ENCODE peak calls at places on chromosomes 1 and 21, in six cellular contexts. C, Y, B, F, K and G are unnamed samples.

GRCh38 chr1:224486801-224487583 is 52.4 kb upstream of the WDR26 start:
- DNase-seq in F (no peak), Y (no peak), B (no peak), C (no peak), K (no peak), G (no peak)

GRCh38 chr1:67731322-67731721 is 46.3 kb downstream of the GADD45A start:
- DNase-seq in C (no peak), Y (no peak), F (no peak), K (no peak), B (no peak), G (no peak)

GRCh38 chr1:47194314-47194713 is 4.5 kb upstream of the PDZK1IP1 start:
- DNase-seq in F (no peak), Y (no peak), B (peak; percentile 2), C (no peak), K (no peak), G (no peak)

GRCh38 chr1:210250665-210250997 is 18.0 kb downstream of the SERTAD4 start:
- DNase-seq in F (peak; percentile 52), Y (no peak), K (no peak), C (no peak), B (no peak), G (peak; percentile 81)

GRCh38 chr21:15063821-15064575 is 802 bp downstream of the NRIP1 start:
- DNase-seq in C (peak; percentile 70), F (peak; percentile 72), K (peak; percentile 59), B (peak; percentile 70), Y (peak; percentile 76), G (peak; percentile 67)

GRCh38 chr1:214280386-214281029 is 451 bp upstream of the SMYD2 start:
- DNase-seq in F (peak; percentile 54), C (peak; percentile 63), K (peak; percentile 42), B (peak; percentile 51), Y (peak; percentile 73), G (peak; percentile 75)

GRCh38 chr1:42891471-42891870 is 45.1 kb downstream of the ZNF691 start:
- DNase-seq in K (no peak), C (peak; percentile 69), F (no peak), Y (no peak), B (no peak), G (no peak)

GRCh38 chr1:208309771-208310170 is 65.6 kb upstream of the PLXNA2 start:
- DNase-seq in K (no peak), Y (no peak), F (no peak), C (no peak), B (no peak), G (no peak)

GRCh38 chr1:101448018-101448417 is 211.2 kb downstream of the S1PR1 start:
- DNase-seq in B (no peak), Y (no peak), K (no peak), C (no peak), F (no peak), G (no peak)

DNA sequence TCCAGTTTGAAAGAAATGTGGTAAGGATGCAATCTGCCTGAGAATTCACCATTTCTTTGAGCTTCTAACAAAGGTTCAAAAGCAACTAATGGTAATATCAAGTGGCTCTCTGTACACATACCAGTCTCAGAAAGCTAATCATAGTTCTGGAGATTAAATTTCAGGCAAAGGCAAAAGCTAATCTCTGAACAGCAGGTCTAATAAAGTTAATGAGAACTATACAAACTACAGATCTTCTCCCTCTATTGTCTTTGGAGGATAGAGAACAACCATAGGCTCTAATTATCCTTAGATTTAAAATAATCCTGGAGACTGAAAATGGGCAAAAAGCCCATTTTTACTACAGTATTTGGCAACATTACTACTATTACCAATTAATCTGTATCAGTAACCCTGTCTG is 5.0 kb downstream of the DIPK1A start:
- DNase-seq in Y (no peak), B (no peak), F (no peak), K (no peak), C (no peak), G (no peak)
- H3K4me1 ChIP-seq in Y (peaks cover 10% of the 10 kb centered on the region), B (peaks cover 16% of the 10 kb centered on the region), F (peaks cover 7% of the 10 kb centered on the region), K (no peaks in the 10 kb centered on the region), C (peaks cover 13% of the 10 kb centered on the region), G (no peaks in the 10 kb centered on the region)

DNA sequence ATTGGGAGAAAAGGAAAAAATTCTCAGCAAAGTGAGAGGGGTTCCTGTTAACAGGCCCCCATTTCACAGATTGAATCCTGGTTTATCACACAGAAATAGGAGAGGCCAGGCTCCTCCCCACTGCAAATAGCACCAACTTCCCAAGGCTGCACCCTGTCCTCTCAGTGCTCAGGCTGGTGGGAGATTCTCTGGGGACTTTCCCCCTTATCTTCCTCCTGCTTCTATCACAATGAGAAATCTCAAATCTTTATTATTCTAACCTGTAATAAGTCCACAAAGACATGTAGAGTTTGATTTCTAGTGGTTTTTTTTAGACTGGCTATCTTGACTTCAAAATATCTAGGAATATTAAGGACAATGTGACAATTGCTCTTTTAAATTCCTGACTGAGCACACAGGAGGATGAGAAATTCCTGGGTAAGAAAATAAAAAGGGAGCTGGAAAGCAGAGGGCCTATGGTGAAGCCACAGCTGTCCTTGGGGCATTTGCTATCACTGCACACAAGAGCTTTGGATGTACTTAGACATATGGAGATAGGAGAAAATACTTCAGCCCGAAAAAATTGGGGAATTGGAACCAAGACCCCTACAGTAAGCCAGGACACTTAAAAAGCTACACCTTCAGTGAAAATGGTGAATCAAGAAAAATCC is 66.1 kb upstream of the C1orf105 start:
- DNase-seq in K (no peak), B (no peak), F (no peak), C (no peak), Y (no peak), G (no peak)
- H3K4me1 ChIP-seq in K (peaks cover 8% of the 10 kb centered on the region), B (peaks cover 72% of the 10 kb centered on the region), F (peaks cover 4% of the 10 kb centered on the region), C (peaks cover 19% of the 10 kb centered on the region), Y (peaks cover 60% of the 10 kb centered on the region), G (peaks cover 6% of the 10 kb centered on the region)

GRCh38 chr21:32410916-32411315 is 1.6 kb upstream of the EVA1C start:
- DNase-seq in F (no peak), B (no peak), K (no peak), C (no peak), Y (no peak), G (no peak)
- H3K4me1 ChIP-seq in F (no peaks in the 10 kb centered on the region), B (peaks cover 21% of the 10 kb centered on the region), K (no peaks in the 10 kb centered on the region), C (peaks cover 49% of the 10 kb centered on the region), Y (no peaks in the 10 kb centered on the region), G (peaks cover 8% of the 10 kb centered on the region)

GRCh38 chr1:21342961-21343838 is 52.9 kb upstream of the ECE1 start:
- DNase-seq in K (no peak), C (no peak), B (no peak), Y (no peak), F (no peak), G (no peak)
- H3K4me1 ChIP-seq in K (peaks cover 47% of the 10 kb centered on the region), C (peaks cover 64% of the 10 kb centered on the region), B (peaks cover 58% of the 10 kb centered on the region), Y (peaks cover 41% of the 10 kb centered on the region), F (peaks cover 9% of the 10 kb centered on the region), G (peaks cover 24% of the 10 kb centered on the region)

GRCh38 chr1:170663441-170664282 is at the start of gene PRRX1:
- DNase-seq in C (no peak), F (no peak), B (no peak), K (no peak), Y (peak; percentile 72), G (peak; percentile 72)
- H3K4me1 ChIP-seq in C (peaks cover 29% of the 10 kb centered on the region), F (peaks cover 3% of the 10 kb centered on the region), B (peaks cover 9% of the 10 kb centered on the region), K (peaks cover 4% of the 10 kb centered on the region), Y (peaks cover 7% of the 10 kb centered on the region), G (peaks cover 2% of the 10 kb centered on the region)

GRCh38 chr21:30620522-30620921 is at the start of gene KRTAP20-4:
- DNase-seq in K (no peak), F (no peak), B (no peak), Y (no peak), C (no peak), G (no peak)
- H3K4me1 ChIP-seq in K (no peaks in the 10 kb centered on the region), F (no peaks in the 10 kb centered on the region), B (no peaks in the 10 kb centered on the region), Y (no peaks in the 10 kb centered on the region), C (no peaks in the 10 kb centered on the region), G (no peaks in the 10 kb centered on the region)

DNA sequence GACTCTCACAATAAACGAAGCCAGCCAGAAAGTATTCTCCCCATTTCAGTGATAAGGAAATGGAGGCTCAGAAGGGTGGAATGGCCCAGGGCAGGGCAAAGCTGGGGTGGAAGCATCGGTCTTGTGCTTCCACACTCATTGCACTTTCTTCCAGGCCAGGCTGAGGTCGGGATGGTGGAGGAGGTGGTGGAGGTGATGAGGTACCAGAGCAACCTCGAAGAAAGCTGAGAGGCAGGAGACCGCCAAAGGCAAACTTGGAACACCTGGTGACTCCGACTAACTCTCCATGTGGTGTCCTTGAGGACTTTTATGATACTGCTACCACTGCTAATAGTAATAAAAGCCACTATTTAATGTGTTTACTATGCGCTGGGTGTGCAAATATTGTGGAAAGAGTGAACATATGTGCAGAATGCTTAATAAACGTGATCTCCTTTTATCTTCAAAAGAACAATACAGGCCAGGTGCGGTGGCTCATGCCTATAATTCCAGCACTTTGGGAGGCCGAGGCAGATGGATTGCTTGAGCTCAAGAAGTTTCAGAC is 16.9 kb upstream of the BTG2 start:
- DNase-seq in F (no peak), K (peak; percentile 50), B (no peak), C (no peak), Y (no peak), G (no peak)
- H3K4me1 ChIP-seq in F (peaks cover 47% of the 10 kb centered on the region), K (peaks cover 57% of the 10 kb centered on the region), B (peaks cover 52% of the 10 kb centered on the region), C (peaks cover 75% of the 10 kb centered on the region), Y (no peaks in the 10 kb centered on the region), G (peaks cover 35% of the 10 kb centered on the region)

GRCh38 chr21:35014302-35015044 is 34.6 kb downstream of the RUNX1 start:
- DNase-seq in F (no peak), C (no peak), Y (no peak), B (no peak), K (no peak), G (no peak)
- H3K4me1 ChIP-seq in F (peaks cover 1% of the 10 kb centered on the region), C (no peaks in the 10 kb centered on the region), Y (no peaks in the 10 kb centered on the region), B (no peaks in the 10 kb centered on the region), K (peaks cover 6% of the 10 kb centered on the region), G (no peaks in the 10 kb centered on the region)

GRCh38 chr1:19138958-19139581 is 71.0 kb downstream of the UBR4 start:
- DNase-seq in Y (no peak), K (no peak), F (no peak), B (no peak), C (no peak), G (no peak)
- H3K4me1 ChIP-seq in Y (no peaks in the 10 kb centered on the region), K (no peaks in the 10 kb centered on the region), F (no peaks in the 10 kb centered on the region), B (no peaks in the 10 kb centered on the region), C (no peaks in the 10 kb centered on the region), G (no peaks in the 10 kb centered on the region)

DNA sequence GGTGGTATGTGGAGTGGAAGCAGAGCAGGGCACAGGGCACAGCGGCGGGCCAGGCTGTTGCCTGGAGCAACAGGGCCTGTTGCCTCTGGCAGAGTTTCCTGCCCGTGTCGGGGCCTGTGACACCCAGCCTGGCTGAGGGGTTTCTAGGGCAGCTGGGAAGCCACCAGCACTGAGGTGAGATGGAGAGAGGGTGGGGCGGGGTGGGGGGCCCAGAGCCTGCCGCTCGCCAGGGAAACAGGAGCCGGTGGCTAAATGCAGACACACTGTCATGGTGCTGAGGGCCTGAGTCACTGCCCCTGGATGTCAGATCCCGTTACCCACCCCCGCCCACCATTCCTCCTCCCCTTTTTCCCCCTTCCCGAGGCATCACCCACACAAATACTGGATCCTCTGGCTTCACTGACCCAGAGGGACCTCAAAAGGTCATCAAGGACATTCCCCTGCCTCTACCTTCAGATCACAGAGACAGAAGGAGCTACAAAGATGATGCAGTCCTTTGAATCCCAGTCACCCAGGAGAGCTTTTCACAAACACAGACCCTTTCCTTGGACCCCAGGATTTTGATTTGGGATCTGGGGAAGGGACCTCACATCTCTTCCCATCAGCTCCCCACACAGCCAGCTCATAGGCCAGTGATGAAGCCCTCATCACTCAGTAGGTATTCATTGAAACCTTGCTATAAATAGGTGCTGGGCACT is 1.9 kb upstream of the HSPB7 start:
- DNase-seq in C (no peak), K (no peak), Y (peak; percentile 83), B (no peak), F (peak; percentile 52), G (peak; percentile 89)
- H3K4me1 ChIP-seq in C (peaks cover 28% of the 10 kb centered on the region), K (peaks cover 7% of the 10 kb centered on the region), Y (peaks cover 43% of the 10 kb centered on the region), B (peaks cover 66% of the 10 kb centered on the region), F (peaks cover 56% of the 10 kb centered on the region), G (no peaks in the 10 kb centered on the region)